ENCODE peak calls at places on chromosomes 2 and 18, in four cellular contexts. V, C, K and Q are unnamed samples.

GRCh38 chr2:43202289-43202688 is 24.1 kb downstream of the ZFP36L2 start:
- DNase-seq in C (no peak), V (no peak), K (no peak), Q (no peak)

GRCh38 chr2:231223001-231223375 is 24.6 kb downstream of the ARMC9 start:
- DNase-seq in K (no peak), V (no peak), C (no peak), Q (no peak)

GRCh38 chr2:235573331-235574221 is 79.7 kb downstream of the AGAP1 start:
- DNase-seq in K (no peak), C (no peak), V (no peak), Q (no peak)

GRCh38 chr2:100859902-100860301 is 40.0 kb downstream of the NPAS2 start:
- DNase-seq in V (no peak), K (no peak), C (no peak), Q (no peak)

GRCh38 chr2:9813312-9814128 is 29.8 kb upstream of the TAF1B start:
- DNase-seq in K (peak; percentile 60), C (peak; percentile 60), V (peak; percentile 63), Q (peak; percentile 36)

GRCh38 chr18:10475633-10476388 is 21.4 kb downstream of the APCDD1 start:
- DNase-seq in K (no peak), C (no peak), V (no peak), Q (no peak)

GRCh38 chr2:78020500-78020899 is 498.3 kb upstream of the LRRTM4 start:
- DNase-seq in V (no peak), C (no peak), K (no peak), Q (no peak)

GRCh38 chr2:183186296-183186695 is 62.1 kb downstream of the NUP35 start:
- DNase-seq in C (no peak), V (no peak), K (no peak), Q (no peak)

GRCh38 chr2:196514641-196515040 is 124.9 kb upstream of the CCDC150 start:
- DNase-seq in C (no peak), V (no peak), K (no peak), Q (no peak)

GRCh38 chr2:2101924-2102323 is 229.2 kb downstream of the MYT1L start:
- DNase-seq in K (no peak), C (no peak), V (no peak), Q (no peak)

GRCh38 chr2:14197293-14197692 is 435.2 kb upstream of the LRATD1 start:
- DNase-seq in K (no peak), V (no peak), C (no peak), Q (no peak)

GRCh38 chr2:14194233-14194632 is 438.3 kb upstream of the LRATD1 start:
- DNase-seq in K (no peak), V (no peak), C (no peak), Q (no peak)

GRCh38 chr2:14199040-14199439 is 433.5 kb upstream of the LRATD1 start:
- DNase-seq in V (no peak), K (no peak), C (no peak), Q (no peak)
- H3K4me1 ChIP-seq in V (no peaks in the 10 kb centered on the region), K (no peaks in the 10 kb centered on the region), C (no peaks in the 10 kb centered on the region), Q (no peaks in the 10 kb centered on the region)

GRCh38 chr18:78021196-78021595 is 771.5 kb downstream of the GALR1 start:
- DNase-seq in C (no peak), V (no peak), K (no peak), Q (no peak)

GRCh38 chr18:78017869-78018268 is 768.2 kb downstream of the GALR1 start:
- DNase-seq in C (no peak), K (no peak), V (no peak), Q (no peak)
- H3K27me3 ChIP-seq in C (no peaks in the 10 kb centered on the region), K (no peaks in the 10 kb centered on the region), V (no peaks in the 10 kb centered on the region), Q (no peaks in the 10 kb centered on the region)

GRCh38 chr18:55419939-55420664 is 167.9 kb downstream of the TCF4 start:
- DNase-seq in C (no peak), K (no peak), V (peak; percentile 53), Q (no peak)

GRCh38 chr18:55421612-55422381 is 166.2 kb downstream of the TCF4 start:
- DNase-seq in C (no peak), V (peak; percentile 74), K (no peak), Q (no peak)

GRCh38 chr18:55422456-55423185 is 165.4 kb downstream of the TCF4 start:
- DNase-seq in K (no peak), V (peak; percentile 74), C (no peak), Q (no peak)

GRCh38 chr18:55420665-55420964 is 167.4 kb downstream of the TCF4 start:
- DNase-seq in V (no peak), K (no peak), C (no peak), Q (no peak)

GRCh38 chr18:55420977-55421611 is 166.9 kb downstream of the TCF4 start:
- DNase-seq in C (no peak), K (no peak), V (peak; percentile 40), Q (no peak)
- H3K4me1 ChIP-seq in C (peaks cover 11% of the 10 kb centered on the region), K (no peaks in the 10 kb centered on the region), V (peaks cover 4% of the 10 kb centered on the region), Q (no peaks in the 10 kb centered on the region)

GRCh38 chr2:7190587-7191320 is 273.5 kb downstream of the RNF144A start:
- DNase-seq in K (no peak), V (no peak), C (no peak), Q (no peak)
- H3K27me3 ChIP-seq in K (no peaks in the 10 kb centered on the region), V (no peaks in the 10 kb centered on the region), C (no peaks in the 10 kb centered on the region), Q (no peaks in the 10 kb centered on the region)

GRCh38 chr2:170525566-170525900 is 189.6 kb upstream of the SP5 start:
- DNase-seq in C (peak; percentile 95), V (peak; percentile 97), K (no peak), Q (no peak)
- H3K4me1 ChIP-seq in C (peaks cover 22% of the 10 kb centered on the region), V (peaks cover 4% of the 10 kb centered on the region), K (no peaks in the 10 kb centered on the region), Q (no peaks in the 10 kb centered on the region)

GRCh38 chr2:27421660-27422250 is 6.7 kb upstream of the NRBP1 start:
- DNase-seq in K (no peak), V (no peak), C (no peak), Q (no peak)
- H3K27me3 ChIP-seq in K (no peaks in the 10 kb centered on the region), V (no peaks in the 10 kb centered on the region), C (no peaks in the 10 kb centered on the region), Q (no peaks in the 10 kb centered on the region)

GRCh38 chr2:46336560-46336959 is 39.4 kb downstream of the EPAS1 start:
- DNase-seq in C (no peak), V (peak; percentile 66), K (no peak), Q (no peak)
- H3K4me1 ChIP-seq in C (peaks cover 68% of the 10 kb centered on the region), V (peaks cover 60% of the 10 kb centered on the region), K (no peaks in the 10 kb centered on the region), Q (no peaks in the 10 kb centered on the region)

GRCh38 chr2:118970396-118971135 is 28.6 kb downstream of the MARCO start:
- DNase-seq in V (no peak), K (no peak), C (peak; percentile 43), Q (no peak)

GRCh38 chr2:118973542-118973951 is 31.6 kb downstream of the MARCO start:
- DNase-seq in C (no peak), V (no peak), K (no peak), Q (no peak)

GRCh38 chr2:118975133-118975532 is 33.1 kb downstream of the MARCO start:
- DNase-seq in C (no peak), K (no peak), V (no peak), Q (no peak)

GRCh38 chr2:118971245-118972122 is 29.5 kb downstream of the MARCO start:
- DNase-seq in K (no peak), V (no peak), C (no peak), Q (no peak)

DNA sequence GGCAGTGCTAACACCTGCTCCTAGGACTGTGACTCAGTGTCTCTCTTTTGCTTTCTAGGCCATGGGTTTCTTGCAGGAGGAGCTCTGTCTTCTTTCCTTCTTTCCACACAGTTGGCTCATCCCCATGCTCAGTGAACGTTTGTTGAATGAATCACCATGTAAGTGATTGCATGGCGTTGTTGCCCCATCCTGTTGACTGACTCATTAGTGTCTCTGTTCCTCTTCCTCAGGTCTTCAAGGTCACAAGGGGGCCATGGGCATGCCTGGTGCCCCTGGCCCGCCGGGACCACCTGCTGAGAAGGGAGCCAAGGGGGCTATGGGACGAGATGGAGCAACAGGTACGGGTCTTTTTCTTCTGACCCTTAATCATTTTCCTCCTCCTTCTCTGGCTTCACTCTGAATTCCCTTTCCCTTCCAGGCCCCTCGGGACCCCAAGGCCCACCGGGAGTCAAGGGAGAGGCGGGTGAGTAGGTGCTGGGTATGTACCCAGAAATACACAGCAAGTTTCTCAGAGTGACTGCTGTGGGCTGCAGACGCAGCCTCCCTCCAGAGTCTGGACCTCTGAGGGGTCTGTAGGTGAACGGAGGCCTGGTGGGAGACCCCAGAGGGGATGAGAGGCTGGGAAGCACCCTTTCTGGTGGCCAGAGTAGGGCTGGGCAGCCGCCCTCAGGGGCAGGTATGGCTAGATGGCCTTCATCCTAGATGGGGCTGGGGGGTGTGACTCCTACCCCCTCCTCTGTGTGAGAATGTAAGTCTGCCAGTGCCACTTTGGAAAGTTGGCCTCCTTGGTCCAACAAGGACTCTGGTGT is 32.3 kb downstream of the MARCO start:
- DNase-seq in K (no peak), C (peak; percentile 33), V (no peak), Q (no peak)
- H3K27me3 ChIP-seq in K (no peaks in the 10 kb centered on the region), C (no peaks in the 10 kb centered on the region), V (no peaks in the 10 kb centered on the region), Q (no peaks in the 10 kb centered on the region)